ENCODE peak calls at places on chromosomes 1 and 21, in four cellular contexts. One of them, this sample, is unnamed.

GRCh38 chr1:3275471-3276340 is 178.8 kb upstream of the ARHGEF16 start:
- DNase-seq in LoVo: no peak
- DNase-seq in stimulated activated CD4-positive, alpha-beta T cell treated with anti-CD3 and anti-CD28 coated beads, Interleukin-15, amount 100 ng/mL, for 1 hour: no peak
- DNase-seq in pulmonary artery endothelial cell: no peak
- DNase-seq in this sample: no peak

GRCh38 chr1:238485062-238485905 is 594.6 kb upstream of the ZP4 start:
- DNase-seq in LoVo: no peak
- DNase-seq in stimulated activated CD4-positive, alpha-beta T cell treated with anti-CD3 and anti-CD28 coated beads, Interleukin-15, amount 100 ng/mL, for 1 hour: no peak
- DNase-seq in pulmonary artery endothelial cell: no peak
- DNase-seq in this sample: no peak

GRCh38 chr1:153430166-153430553 is 13.8 kb downstream of the S100A7A start:
- DNase-seq in LoVo: no peak
- DNase-seq in stimulated activated CD4-positive, alpha-beta T cell treated with anti-CD3 and anti-CD28 coated beads, Interleukin-15, amount 100 ng/mL, for 1 hour: no peak
- DNase-seq in pulmonary artery endothelial cell: no peak
- DNase-seq in this sample: no peak

GRCh38 chr1:152182942-152183341 is 23.9 kb upstream of the RPTN start:
- DNase-seq in LoVo: no peak
- DNase-seq in stimulated activated CD4-positive, alpha-beta T cell treated with anti-CD3 and anti-CD28 coated beads, Interleukin-15, amount 100 ng/mL, for 1 hour: no peak
- DNase-seq in pulmonary artery endothelial cell: no peak
- DNase-seq in this sample: no peak

GRCh38 chr1:180211860-180212229 is 18.2 kb upstream of the LHX4 start:
- DNase-seq in LoVo: no peak
- DNase-seq in stimulated activated CD4-positive, alpha-beta T cell treated with anti-CD3 and anti-CD28 coated beads, Interleukin-15, amount 100 ng/mL, for 1 hour: no peak
- DNase-seq in pulmonary artery endothelial cell: no peak
- DNase-seq in this sample: no peak

GRCh38 chr1:117561071-117561470 is 44.8 kb upstream of the TENT5C start:
- DNase-seq in LoVo: no peak
- DNase-seq in stimulated activated CD4-positive, alpha-beta T cell treated with anti-CD3 and anti-CD28 coated beads, Interleukin-15, amount 100 ng/mL, for 1 hour: no peak
- DNase-seq in pulmonary artery endothelial cell: no peak
- DNase-seq in this sample: no peak

GRCh38 chr1:70887936-70888335 is 159.7 kb downstream of the PTGER3 start:
- DNase-seq in LoVo: no peak
- DNase-seq in stimulated activated CD4-positive, alpha-beta T cell treated with anti-CD3 and anti-CD28 coated beads, Interleukin-15, amount 100 ng/mL, for 1 hour: no peak
- DNase-seq in pulmonary artery endothelial cell: no peak
- DNase-seq in this sample: no peak

GRCh38 chr1:229230136-229230892 is 40.6 kb upstream of the RAB4A start:
- DNase-seq in LoVo: peak
- DNase-seq in stimulated activated CD4-positive, alpha-beta T cell treated with anti-CD3 and anti-CD28 coated beads, Interleukin-15, amount 100 ng/mL, for 1 hour: no peak
- DNase-seq in pulmonary artery endothelial cell: no peak
- DNase-seq in this sample: no peak

GRCh38 chr1:245858683-245859509 is 648.2 kb downstream of the SMYD3 start:
- DNase-seq in LoVo: no peak
- DNase-seq in stimulated activated CD4-positive, alpha-beta T cell treated with anti-CD3 and anti-CD28 coated beads, Interleukin-15, amount 100 ng/mL, for 1 hour: no peak
- DNase-seq in pulmonary artery endothelial cell: no peak
- DNase-seq in this sample: no peak

GRCh38 chr1:41659159-41659495 is 174.6 kb upstream of the EDN2 start:
- DNase-seq in LoVo: no peak
- DNase-seq in stimulated activated CD4-positive, alpha-beta T cell treated with anti-CD3 and anti-CD28 coated beads, Interleukin-15, amount 100 ng/mL, for 1 hour: no peak
- DNase-seq in pulmonary artery endothelial cell: no peak
- DNase-seq in this sample: no peak

GRCh38 chr1:176504848-176505553 is 42.0 kb downstream of the PAPPA2 start:
- DNase-seq in LoVo: no peak
- DNase-seq in stimulated activated CD4-positive, alpha-beta T cell treated with anti-CD3 and anti-CD28 coated beads, Interleukin-15, amount 100 ng/mL, for 1 hour: no peak
- DNase-seq in pulmonary artery endothelial cell: no peak
- DNase-seq in this sample: no peak

GRCh38 chr1:21149430-21149861 is 27.3 kb downstream of the EIF4G3 start:
- DNase-seq in LoVo: peak
- DNase-seq in stimulated activated CD4-positive, alpha-beta T cell treated with anti-CD3 and anti-CD28 coated beads, Interleukin-15, amount 100 ng/mL, for 1 hour: no peak
- DNase-seq in pulmonary artery endothelial cell: peak
- DNase-seq in this sample: no peak

GRCh38 chr1:24173638-24174325 is 13.3 kb downstream of the IFNLR1 start:
- DNase-seq in LoVo: no peak
- DNase-seq in stimulated activated CD4-positive, alpha-beta T cell treated with anti-CD3 and anti-CD28 coated beads, Interleukin-15, amount 100 ng/mL, for 1 hour: no peak
- DNase-seq in pulmonary artery endothelial cell: no peak
- DNase-seq in this sample: no peak

GRCh38 chr1:158527190-158527815 is 26.9 kb downstream of the OR6Y1 start:
- DNase-seq in LoVo: peak
- DNase-seq in stimulated activated CD4-positive, alpha-beta T cell treated with anti-CD3 and anti-CD28 coated beads, Interleukin-15, amount 100 ng/mL, for 1 hour: no peak
- DNase-seq in pulmonary artery endothelial cell: no peak
- DNase-seq in this sample: no peak

GRCh38 chr1:181104790-181105133 is 16.3 kb downstream of the IER5 start:
- DNase-seq in LoVo: no peak
- DNase-seq in stimulated activated CD4-positive, alpha-beta T cell treated with anti-CD3 and anti-CD28 coated beads, Interleukin-15, amount 100 ng/mL, for 1 hour: peak
- DNase-seq in pulmonary artery endothelial cell: no peak
- DNase-seq in this sample: peak

GRCh38 chr21:43280949-43281633 is 112.3 kb downstream of the CRYAA start:
- DNase-seq in LoVo: no peak
- DNase-seq in stimulated activated CD4-positive, alpha-beta T cell treated with anti-CD3 and anti-CD28 coated beads, Interleukin-15, amount 100 ng/mL, for 1 hour: no peak
- DNase-seq in pulmonary artery endothelial cell: no peak
- DNase-seq in this sample: no peak

GRCh38 chr1:67570473-67571143 is 114.4 kb upstream of the GADD45A start:
- DNase-seq in LoVo: peak
- DNase-seq in stimulated activated CD4-positive, alpha-beta T cell treated with anti-CD3 and anti-CD28 coated beads, Interleukin-15, amount 100 ng/mL, for 1 hour: no peak
- DNase-seq in pulmonary artery endothelial cell: peak
- DNase-seq in this sample: no peak

GRCh38 chr1:77513839-77514763 is 168.4 kb downstream of the ZZZ3 start:
- DNase-seq in LoVo: no peak
- DNase-seq in stimulated activated CD4-positive, alpha-beta T cell treated with anti-CD3 and anti-CD28 coated beads, Interleukin-15, amount 100 ng/mL, for 1 hour: no peak
- DNase-seq in pulmonary artery endothelial cell: peak
- DNase-seq in this sample: no peak

GRCh38 chr1:181551249-181551648 is 67.9 kb downstream of the CACNA1E start:
- DNase-seq in LoVo: no peak
- DNase-seq in stimulated activated CD4-positive, alpha-beta T cell treated with anti-CD3 and anti-CD28 coated beads, Interleukin-15, amount 100 ng/mL, for 1 hour: no peak
- DNase-seq in pulmonary artery endothelial cell: no peak
- DNase-seq in this sample: no peak

GRCh38 chr21:18350216-18350615 is 53.4 kb downstream of the TMPRSS15 start:
- DNase-seq in LoVo: no peak
- DNase-seq in stimulated activated CD4-positive, alpha-beta T cell treated with anti-CD3 and anti-CD28 coated beads, Interleukin-15, amount 100 ng/mL, for 1 hour: no peak
- DNase-seq in pulmonary artery endothelial cell: no peak
- DNase-seq in this sample: no peak

GRCh38 chr1:205925730-205926129 is 17.5 kb downstream of the SLC26A9 start:
- DNase-seq in LoVo: no peak
- DNase-seq in stimulated activated CD4-positive, alpha-beta T cell treated with anti-CD3 and anti-CD28 coated beads, Interleukin-15, amount 100 ng/mL, for 1 hour: no peak
- DNase-seq in pulmonary artery endothelial cell: no peak
- DNase-seq in this sample: no peak

GRCh38 chr1:176111835-176112234 is 95.3 kb downstream of the COP1 start:
- DNase-seq in LoVo: no peak
- DNase-seq in stimulated activated CD4-positive, alpha-beta T cell treated with anti-CD3 and anti-CD28 coated beads, Interleukin-15, amount 100 ng/mL, for 1 hour: no peak
- DNase-seq in pulmonary artery endothelial cell: no peak
- DNase-seq in this sample: no peak

GRCh38 chr1:240609527-240610060 is 2.4 kb downstream of the GREM2 start:
- DNase-seq in LoVo: no peak
- DNase-seq in stimulated activated CD4-positive, alpha-beta T cell treated with anti-CD3 and anti-CD28 coated beads, Interleukin-15, amount 100 ng/mL, for 1 hour: no peak
- DNase-seq in pulmonary artery endothelial cell: no peak
- DNase-seq in this sample: no peak

GRCh38 chr1:3491291-3492246 is 37.1 kb downstream of the ARHGEF16 start:
- DNase-seq in LoVo: peak
- DNase-seq in stimulated activated CD4-positive, alpha-beta T cell treated with anti-CD3 and anti-CD28 coated beads, Interleukin-15, amount 100 ng/mL, for 1 hour: peak
- DNase-seq in pulmonary artery endothelial cell: no peak
- DNase-seq in this sample: peak

GRCh38 chr1:48775817-48776399 is 783 bp downstream of the BEND5 start:
- DNase-seq in LoVo: no peak
- DNase-seq in stimulated activated CD4-positive, alpha-beta T cell treated with anti-CD3 and anti-CD28 coated beads, Interleukin-15, amount 100 ng/mL, for 1 hour: no peak
- DNase-seq in pulmonary artery endothelial cell: no peak
- DNase-seq in this sample: no peak

GRCh38 chr1:5651496-5651895 is 340.7 kb downstream of the NPHP4 start:
- DNase-seq in LoVo: no peak
- DNase-seq in stimulated activated CD4-positive, alpha-beta T cell treated with anti-CD3 and anti-CD28 coated beads, Interleukin-15, amount 100 ng/mL, for 1 hour: no peak
- DNase-seq in pulmonary artery endothelial cell: no peak
- DNase-seq in this sample: no peak